ENCODE peak calls at places on chromosomes 12 and 14, in ten cellular contexts. P is AG08396; Z is AG04450; J is stimulated activated CD8-positive, alpha-beta memory T cell treated with anti-CD3 and anti-CD28 coated beads, Interleukin-15, amount 100 ng/mL, for 24 hours; B is NCI-H1092; O is psoas muscle; V is effector memory CD8-positive, alpha-beta T cell; N is stimulated activated CD4-positive, alpha-beta T cell treated with anti-CD3 and anti-CD28 coated beads, TNF-alpha, amount 100 ng/mL, for 24 hours; T is NCI-H1417 treated with DMSO at 0.1 percent for 48 hours; L is HFFc6. I is an unnamed sample.

GRCh38 chr12:64212066-64212746 is 9.9 kb downstream of the KICS2 start:
- DNase-seq in P (no peak), Z (no peak), J (no peak), B (no peak), O (no peak), V (no peak), N (no peak), T (no peak), L (no peak), I (no peak)

GRCh38 chr12:87094356-87094755 is 838.2 kb upstream of the MGAT4C start:
- DNase-seq in P (no peak), Z (no peak), J (no peak), B (no peak), O (no peak), V (no peak), N (no peak), T (no peak), L (no peak), I (no peak)

GRCh38 chr12:41188841-41189394 is 798 bp downstream of the PDZRN4 start:
- DNase-seq in P (no peak), Z (no peak), J (no peak), B (no peak), O (no peak), V (no peak), N (no peak), T (no peak), L (no peak), I (no peak)

GRCh38 chr14:92657457-92658142 is 90.8 kb downstream of the LGMN start:
- DNase-seq in P (no peak), Z (no peak), J (no peak), B (no peak), O (peak; percentile 51), V (no peak), N (no peak), T (no peak), L (no peak), I (no peak)

GRCh38 chr14:102159841-102160240 is 20.1 kb downstream of the WDR20 start:
- DNase-seq in P (no peak), Z (no peak), J (no peak), B (no peak), O (no peak), V (no peak), N (no peak), T (no peak), L (no peak), I (no peak)

GRCh38 chr14:60622920-60623263 is 26.4 kb downstream of the SIX1 start:
- DNase-seq in P (no peak), Z (peak; percentile 32), J (no peak), B (no peak), O (no peak), V (no peak), N (no peak), T (no peak), L (no peak), I (peak; percentile 50)

GRCh38 chr12:47509398-47509851 is 196.4 kb downstream of the RPAP3 start:
- DNase-seq in P (peak; percentile 38), Z (peak; percentile 52), J (no peak), B (no peak), O (no peak), V (no peak), N (no peak), T (no peak), L (peak; percentile 96), I (peak; percentile 80)

GRCh38 chr12:66166561-66166960 is 3.2 kb downstream of the TMBIM4 start:
- DNase-seq in P (no peak), Z (no peak), J (no peak), B (no peak), O (no peak), V (no peak), N (no peak), T (no peak), L (no peak), I (no peak)

GRCh38 chr14:60563113-60563512 is 54.2 kb downstream of the SIX6 start:
- DNase-seq in P (peak; percentile 31), Z (peak; percentile 48), J (no peak), B (no peak), O (no peak), V (no peak), N (no peak), T (no peak), L (peak; percentile 19), I (peak; percentile 58)

GRCh38 chr12:47407730-47408129 is 298.1 kb downstream of the RPAP3 start:
- DNase-seq in P (no peak), Z (no peak), J (no peak), B (no peak), O (no peak), V (no peak), N (no peak), T (no peak), L (no peak), I (no peak)

GRCh38 chr12:114416028-114416427 is 10.1 kb upstream of the TBX5 start:
- DNase-seq in P (no peak), Z (no peak), J (no peak), B (no peak), O (no peak), V (no peak), N (no peak), T (no peak), L (no peak), I (no peak)

GRCh38 chr14:76267322-76268012 is 108.5 kb upstream of the ESRRB start:
- DNase-seq in P (peak; percentile 76), Z (no peak), J (no peak), B (peak; percentile 29), O (peak; percentile 66), V (no peak), N (peak; percentile 2), T (no peak), L (no peak), I (peak; percentile 81)

GRCh38 chr12:39990122-39991101 is 115.5 kb downstream of the SLC2A13 start:
- DNase-seq in P (peak; percentile 41), Z (peak; percentile 2), J (peak; percentile 20), B (no peak), O (peak; percentile 41), V (peak; percentile 42), N (peak; percentile 46), T (no peak), L (no peak), I (peak; percentile 55)

GRCh38 chr14:22598896-22599244 is 770 bp downstream of the ABHD4 start:
- DNase-seq in P (peak; percentile 72), Z (no peak), J (no peak), B (no peak), O (no peak), V (no peak), N (peak; percentile 39), T (no peak), L (peak; percentile 46), I (peak; percentile 69)

GRCh38 chr12:27861428-27862167 is 81.6 kb upstream of the MANSC4 start:
- DNase-seq in P (no peak), Z (no peak), J (no peak), B (no peak), O (peak; percentile 17), V (no peak), N (no peak), T (no peak), L (no peak), I (no peak)

GRCh38 chr12:65525501-65526141 is 247.1 kb downstream of the MSRB3 start:
- DNase-seq in P (peak; percentile 66), Z (no peak), J (no peak), B (no peak), O (no peak), V (no peak), N (no peak), T (no peak), L (peak; percentile 97), I (peak; percentile 87)

I was measured in AG08395.